ENCODE peak calls at places on chromosomes 2 and 18, in four cellular contexts. K, O, G and I are unnamed samples.

GRCh38 chr2:216601632-216602409 is 31.4 kb upstream of the IGFBP2 start:
- DNase-seq in K (no peak), O (no peak), G (no peak), I (no peak)

GRCh38 chr2:200850512-200851256 is 13.8 kb downstream of the CLK1 start:
- DNase-seq in K (no peak), O (no peak), G (no peak), I (no peak)

GRCh38 chr18:35671952-35672603 is 90.5 kb downstream of the GALNT1 start:
- DNase-seq in K (no peak), O (no peak), G (no peak), I (no peak)

GRCh38 chr2:71564790-71565189 is 111.4 kb downstream of the DYSF start:
- DNase-seq in K (no peak), O (no peak), G (no peak), I (no peak)

GRCh38 chr2:1728821-1729220 is 15.5 kb downstream of the PXDN start:
- DNase-seq in K (peak), O (peak), G (no peak), I (no peak)

GRCh38 chr2:219968685-219969345 is 341.4 kb downstream of the SLC4A3 start:
- DNase-seq in K (no peak), O (no peak), G (no peak), I (no peak)

GRCh38 chr2:174775586-174775985 is 11.3 kb upstream of the CHRNA1 start:
- DNase-seq in K (no peak), O (no peak), G (no peak), I (no peak)

GRCh38 chr2:218291318-218291933 is 877 bp downstream of the TMBIM1 start:
- DNase-seq in K (no peak), O (no peak), G (no peak), I (no peak)

GRCh38 chr2:98394595-98395153 is 48.4 kb downstream of the CNGA3 start:
- DNase-seq in K (peak), O (no peak), G (no peak), I (no peak)

GRCh38 chr2:207815254-207815653 is 45.5 kb upstream of the FZD5 start:
- DNase-seq in K (no peak), O (no peak), G (no peak), I (no peak)

GRCh38 chr2:78245394-78246140 is 723.4 kb upstream of the LRRTM4 start:
- DNase-seq in K (no peak), O (no peak), G (no peak), I (no peak)

GRCh38 chr2:160279813-160280465 is 79.9 kb upstream of the ITGB6 start:
- DNase-seq in K (no peak), O (no peak), G (no peak), I (no peak)

GRCh38 chr18:677951-678363 is 20.5 kb downstream of the TYMS start:
- DNase-seq in K (no peak), O (no peak), G (no peak), I (no peak)

GRCh38 chr2:37711308-37711731 is 39.9 kb upstream of the CDC42EP3 start:
- DNase-seq in K (peak), O (no peak), G (peak), I (peak)

DNA sequence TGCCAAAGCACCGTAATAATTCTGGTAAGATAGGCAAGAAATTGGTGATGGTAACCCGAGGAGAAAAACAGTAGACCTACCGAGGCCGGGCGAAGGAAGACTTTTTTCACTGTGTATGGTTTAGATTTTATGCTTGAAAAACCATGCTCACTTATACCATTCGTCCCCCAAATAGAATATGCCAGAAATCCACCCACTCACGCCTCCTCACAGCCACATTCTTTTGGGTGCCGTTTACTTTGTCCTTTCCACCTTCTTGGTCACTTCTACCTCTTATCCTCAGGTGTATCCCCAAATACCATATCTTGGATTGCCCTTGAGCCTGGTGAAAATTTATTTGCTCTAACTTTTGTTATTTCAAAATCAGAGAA is 8.1 kb downstream of the GATA6 start:
- DNase-seq in K (no peak), O (no peak), G (no peak), I (no peak)
- H3K4me3 ChIP-seq in K (peak), O (peak), G (no peak), I (no peak)

GRCh38 chr18:37259711-37260110 is 305.9 kb downstream of the CELF4 start:
- DNase-seq in K (no peak), O (no peak), G (no peak), I (no peak)
- H3K4me3 ChIP-seq in K (no peak), O (no peak), G (no peak), I (no peak)

GRCh38 chr2:42132066-42132965 is 36.8 kb upstream of the EML4 start:
- DNase-seq in K (no peak), O (no peak), G (no peak), I (no peak)
- H3K4me3 ChIP-seq in K (no peak), O (no peak), G (peak), I (peak)

GRCh38 chr2:208915401-208915800 is 508.4 kb upstream of the MAP2 start:
- DNase-seq in K (no peak), O (no peak), G (no peak), I (no peak)
- H3K4me3 ChIP-seq in K (no peak), O (no peak), G (no peak), I (no peak)

DNA sequence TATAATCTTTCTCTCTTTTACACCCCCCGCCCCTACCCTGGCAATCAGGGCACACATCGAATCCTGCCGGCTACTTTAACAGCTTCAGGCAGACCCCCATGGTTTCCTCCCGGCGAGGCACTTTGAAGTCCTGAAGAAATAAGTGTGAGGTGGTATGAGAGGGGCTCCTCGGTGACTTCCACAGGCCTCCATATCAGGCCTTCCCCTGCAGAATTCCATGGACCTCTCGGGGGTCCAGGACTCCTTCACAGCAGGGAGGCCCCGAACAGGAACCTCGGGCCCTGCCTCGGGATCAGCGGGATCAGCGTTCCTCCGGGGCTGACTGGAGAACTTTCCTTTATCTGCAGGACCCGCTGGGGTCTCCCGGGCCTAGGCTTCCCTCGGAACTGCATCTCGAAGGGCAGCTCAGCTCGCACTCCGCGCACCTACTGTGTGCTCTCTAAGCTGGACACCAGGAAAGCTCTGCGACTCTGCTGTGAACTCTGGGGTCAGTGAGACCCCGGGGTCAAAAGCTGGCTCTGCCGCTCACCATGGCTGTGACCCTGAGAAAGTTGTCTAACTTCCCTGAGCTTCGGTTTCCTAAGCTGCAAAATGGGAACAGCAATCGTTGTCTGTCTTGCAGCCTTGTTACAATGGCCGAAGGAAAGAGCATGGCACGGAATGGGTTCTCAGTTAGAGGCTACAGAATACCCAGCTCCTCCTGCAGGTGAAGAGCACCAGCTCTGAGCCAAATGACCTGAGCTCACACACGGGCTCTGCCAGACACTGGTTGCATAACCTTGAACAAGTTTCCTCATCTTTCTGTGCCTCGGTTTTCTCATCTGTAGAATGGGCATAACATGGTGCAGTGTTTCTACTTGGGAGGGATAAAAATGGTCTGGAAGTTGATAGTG is 97.4 kb upstream of the ID2 start:
- DNase-seq in K (no peak), O (no peak), G (no peak), I (no peak)
- H3K4me3 ChIP-seq in K (peak), O (no peak), G (no peak), I (peak)

GRCh38 chr2:177239934-177240600 is 24.5 kb downstream of the NFE2L2 start:
- DNase-seq in K (no peak), O (no peak), G (no peak), I (no peak)
- H3K4me3 ChIP-seq in K (no peak), O (no peak), G (no peak), I (no peak)

DNA sequence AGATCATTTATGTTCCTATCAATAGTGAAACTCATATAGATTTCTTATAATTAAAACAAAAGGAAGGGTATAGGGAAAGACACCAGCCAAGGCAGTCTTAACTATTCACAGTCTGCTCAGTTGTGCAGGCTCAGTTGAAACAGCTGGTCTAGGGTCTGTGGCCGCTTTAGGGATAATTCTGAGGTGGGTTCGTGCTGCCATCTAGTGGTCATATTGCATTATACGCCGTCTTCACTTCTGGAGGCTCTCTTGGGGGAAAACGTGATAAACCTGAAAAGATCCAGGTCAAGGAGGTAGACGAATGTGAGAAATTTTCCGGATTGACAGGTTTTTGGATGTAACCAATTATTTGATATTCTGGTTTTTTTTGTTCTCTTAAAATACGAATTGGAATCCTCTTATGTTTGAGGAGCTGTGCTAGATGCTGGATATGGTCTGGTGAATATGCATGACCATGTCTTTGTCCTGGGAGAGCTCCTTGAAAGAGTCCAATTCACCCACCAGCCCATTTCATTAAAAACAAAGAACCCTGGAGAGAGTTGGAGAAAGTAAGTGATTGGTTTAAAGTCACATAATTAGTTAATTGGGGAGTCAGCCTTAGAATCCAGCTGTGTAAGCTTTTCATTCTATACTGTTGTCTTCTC is 492.4 kb downstream of the PLCL1 start:
- DNase-seq in K (peak), O (no peak), G (peak), I (peak)
- H3K4me3 ChIP-seq in K (no peak), O (no peak), G (no peak), I (no peak)